ENCODE peak calls at places on chromosome 9, in eight cellular contexts. One of them, this sample, is unnamed.

GRCh38 chr9:114238471-114238870 is 83.1 kb downstream of the COL27A1 start:
- DNase-seq in RWPE1: no peak
- DNase-seq in GM06990: no peak
- DNase-seq in heart right ventricle: no peak
- DNase-seq in lower lobe of right lung: no peak
- DNase-seq in ovary: no peak
- DNase-seq in cardiac fibroblast: no peak
- DNase-seq in GM12865: no peak
- DNase-seq in this sample: no peak

GRCh38 chr9:111450114-111450513 is 34.1 kb downstream of the ECPAS start:
- DNase-seq in RWPE1: no peak
- DNase-seq in GM06990: no peak
- DNase-seq in heart right ventricle: no peak
- DNase-seq in lower lobe of right lung: no peak
- DNase-seq in ovary: no peak
- DNase-seq in cardiac fibroblast: no peak
- DNase-seq in GM12865: no peak
- DNase-seq in this sample: no peak

GRCh38 chr9:137447722-137448568 is 6.8 kb upstream of the ENTPD8 start:
- DNase-seq in RWPE1: no peak
- DNase-seq in GM06990: peak
- DNase-seq in heart right ventricle: peak
- DNase-seq in lower lobe of right lung: peak
- DNase-seq in ovary: peak
- DNase-seq in cardiac fibroblast: no peak
- DNase-seq in GM12865: no peak
- DNase-seq in this sample: no peak

GRCh38 chr9:85224729-85225128 is 517.0 kb downstream of the AGTPBP1 start:
- DNase-seq in RWPE1: peak
- DNase-seq in GM06990: no peak
- DNase-seq in heart right ventricle: no peak
- DNase-seq in lower lobe of right lung: no peak
- DNase-seq in ovary: no peak
- DNase-seq in cardiac fibroblast: peak
- DNase-seq in GM12865: no peak
- DNase-seq in this sample: no peak

GRCh38 chr9:115973241-115973640 is 180.3 kb upstream of the PAPPA start:
- DNase-seq in RWPE1: no peak
- DNase-seq in GM06990: no peak
- DNase-seq in heart right ventricle: no peak
- DNase-seq in lower lobe of right lung: no peak
- DNase-seq in ovary: no peak
- DNase-seq in cardiac fibroblast: peak
- DNase-seq in GM12865: no peak
- DNase-seq in this sample: no peak

GRCh38 chr9:116430849-116431248 is 256.3 kb upstream of the TRIM32 start:
- DNase-seq in RWPE1: no peak
- DNase-seq in GM06990: no peak
- DNase-seq in heart right ventricle: no peak
- DNase-seq in lower lobe of right lung: no peak
- DNase-seq in ovary: no peak
- DNase-seq in cardiac fibroblast: no peak
- DNase-seq in GM12865: no peak
- DNase-seq in this sample: no peak

GRCh38 chr9:69996947-69997346 is 46.7 kb upstream of the MAMDC2 start:
- DNase-seq in RWPE1: no peak
- DNase-seq in GM06990: no peak
- DNase-seq in heart right ventricle: no peak
- DNase-seq in lower lobe of right lung: no peak
- DNase-seq in ovary: no peak
- DNase-seq in cardiac fibroblast: peak
- DNase-seq in GM12865: no peak
- DNase-seq in this sample: no peak

GRCh38 chr9:104921067-104921741 is 6.8 kb downstream of the ABCA1 start:
- DNase-seq in RWPE1: no peak
- DNase-seq in GM06990: peak
- DNase-seq in heart right ventricle: no peak
- DNase-seq in lower lobe of right lung: no peak
- DNase-seq in ovary: no peak
- DNase-seq in cardiac fibroblast: no peak
- DNase-seq in GM12865: peak
- DNase-seq in this sample: no peak

GRCh38 chr9:71925834-71926233 is 14.4 kb downstream of the C9orf85 start:
- DNase-seq in RWPE1: no peak
- DNase-seq in GM06990: no peak
- DNase-seq in heart right ventricle: no peak
- DNase-seq in lower lobe of right lung: no peak
- DNase-seq in ovary: no peak
- DNase-seq in cardiac fibroblast: no peak
- DNase-seq in GM12865: no peak
- DNase-seq in this sample: no peak

GRCh38 chr9:116646661-116647514 is 40.2 kb upstream of the TRIM32 start:
- DNase-seq in RWPE1: peak
- DNase-seq in GM06990: no peak
- DNase-seq in heart right ventricle: no peak
- DNase-seq in lower lobe of right lung: no peak
- DNase-seq in ovary: no peak
- DNase-seq in cardiac fibroblast: peak
- DNase-seq in GM12865: peak
- DNase-seq in this sample: peak

GRCh38 chr9:126605792-126606482 is 7.8 kb upstream of the LMX1B start:
- DNase-seq in RWPE1: no peak
- DNase-seq in GM06990: no peak
- DNase-seq in heart right ventricle: no peak
- DNase-seq in lower lobe of right lung: no peak
- DNase-seq in ovary: no peak
- DNase-seq in cardiac fibroblast: no peak
- DNase-seq in GM12865: no peak
- DNase-seq in this sample: no peak

GRCh38 chr9:3898371-3899218 is 372.8 kb upstream of the RFX3 start:
- DNase-seq in RWPE1: no peak
- DNase-seq in GM06990: no peak
- DNase-seq in heart right ventricle: no peak
- DNase-seq in lower lobe of right lung: no peak
- DNase-seq in ovary: no peak
- DNase-seq in cardiac fibroblast: no peak
- DNase-seq in GM12865: no peak
- DNase-seq in this sample: no peak

GRCh38 chr9:581673-582497 is 259.6 kb upstream of the DMRT1 start:
- DNase-seq in RWPE1: no peak
- DNase-seq in GM06990: no peak
- DNase-seq in heart right ventricle: no peak
- DNase-seq in lower lobe of right lung: no peak
- DNase-seq in ovary: no peak
- DNase-seq in cardiac fibroblast: no peak
- DNase-seq in GM12865: peak
- DNase-seq in this sample: peak

GRCh38 chr9:129002989-129003388 is 25.1 kb downstream of the SH3GLB2 start:
- DNase-seq in RWPE1: no peak
- DNase-seq in GM06990: no peak
- DNase-seq in heart right ventricle: no peak
- DNase-seq in lower lobe of right lung: no peak
- DNase-seq in ovary: peak
- DNase-seq in cardiac fibroblast: no peak
- DNase-seq in GM12865: no peak
- DNase-seq in this sample: no peak

GRCh38 chr9:116605060-116605459 is 82.0 kb upstream of the TRIM32 start:
- DNase-seq in RWPE1: no peak
- DNase-seq in GM06990: no peak
- DNase-seq in heart right ventricle: no peak
- DNase-seq in lower lobe of right lung: no peak
- DNase-seq in ovary: no peak
- DNase-seq in cardiac fibroblast: no peak
- DNase-seq in GM12865: no peak
- DNase-seq in this sample: no peak

DNA sequence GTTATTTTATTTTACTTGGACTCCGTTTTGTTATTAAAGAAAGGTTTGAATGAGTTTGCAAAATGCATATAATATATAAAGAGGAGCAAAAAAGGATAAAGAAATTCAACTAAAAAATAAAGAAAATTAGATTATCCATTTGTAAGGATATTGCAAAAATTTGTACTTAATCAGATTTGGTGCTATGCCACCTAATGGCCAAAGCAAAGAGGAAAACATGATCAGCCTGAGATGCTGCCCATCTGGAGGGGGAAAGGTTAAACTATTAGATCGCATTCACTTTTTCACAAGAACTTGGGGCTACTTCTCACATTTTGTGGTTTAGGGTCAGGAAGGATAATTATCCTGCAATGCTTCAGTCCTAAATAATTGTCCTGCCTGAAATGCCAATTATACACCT is 350.6 kb downstream of the MLLT3 start:
- DNase-seq in RWPE1: no peak
- DNase-seq in GM06990: no peak
- DNase-seq in heart right ventricle: no peak
- DNase-seq in lower lobe of right lung: no peak
- DNase-seq in ovary: no peak
- DNase-seq in cardiac fibroblast: no peak
- DNase-seq in GM12865: no peak
- DNase-seq in this sample: no peak
- TF ChIP-seq CTCF in RWPE1: peak
- TF ChIP-seq CTCF in GM06990: peak
- TF ChIP-seq CTCF in heart right ventricle: no peak
- TF ChIP-seq CTCF in lower lobe of right lung: no peak
- TF ChIP-seq CTCF in ovary: no peak
- TF ChIP-seq CTCF in cardiac fibroblast: peak
- TF ChIP-seq CTCF in GM12865: no peak
- TF ChIP-seq CTCF in this sample: peak

GRCh38 chr9:113219972-113220371 is 1.1 kb downstream of the FKBP15 start:
- DNase-seq in RWPE1: no peak
- DNase-seq in GM06990: peak
- DNase-seq in heart right ventricle: no peak
- DNase-seq in lower lobe of right lung: no peak
- DNase-seq in ovary: no peak
- DNase-seq in cardiac fibroblast: peak
- DNase-seq in GM12865: peak
- DNase-seq in this sample: no peak

GRCh38 chr9:113220467-113221002 is 542 bp downstream of the FKBP15 start:
- DNase-seq in RWPE1: peak
- DNase-seq in GM06990: peak
- DNase-seq in heart right ventricle: no peak
- DNase-seq in lower lobe of right lung: no peak
- DNase-seq in ovary: no peak
- DNase-seq in cardiac fibroblast: peak
- DNase-seq in GM12865: peak
- DNase-seq in this sample: peak

GRCh38 chr9:113221800-113222481 is 597 bp downstream of the SLC31A1 start:
- DNase-seq in RWPE1: peak
- DNase-seq in GM06990: no peak
- DNase-seq in heart right ventricle: no peak
- DNase-seq in lower lobe of right lung: no peak
- DNase-seq in ovary: no peak
- DNase-seq in cardiac fibroblast: no peak
- DNase-seq in GM12865: peak
- DNase-seq in this sample: no peak

GRCh38 chr9:113222482-113222841 is 1.1 kb downstream of the SLC31A1 start:
- DNase-seq in RWPE1: peak
- DNase-seq in GM06990: no peak
- DNase-seq in heart right ventricle: no peak
- DNase-seq in lower lobe of right lung: no peak
- DNase-seq in ovary: no peak
- DNase-seq in cardiac fibroblast: peak
- DNase-seq in GM12865: no peak
- DNase-seq in this sample: no peak

GRCh38 chr9:113221003-113221799 is at the start of the genes FKBP15 and SLC31A1:
- DNase-seq in RWPE1: peak
- DNase-seq in GM06990: peak
- DNase-seq in heart right ventricle: peak
- DNase-seq in lower lobe of right lung: peak
- DNase-seq in ovary: peak
- DNase-seq in cardiac fibroblast: peak
- DNase-seq in GM12865: peak
- DNase-seq in this sample: peak
- TF ChIP-seq CTCF in RWPE1: no peak
- TF ChIP-seq CTCF in GM06990: no peak
- TF ChIP-seq CTCF in heart right ventricle: peak
- TF ChIP-seq CTCF in lower lobe of right lung: no peak
- TF ChIP-seq CTCF in ovary: no peak
- TF ChIP-seq CTCF in cardiac fibroblast: no peak
- TF ChIP-seq CTCF in GM12865: no peak
- TF ChIP-seq CTCF in this sample: no peak

DNA sequence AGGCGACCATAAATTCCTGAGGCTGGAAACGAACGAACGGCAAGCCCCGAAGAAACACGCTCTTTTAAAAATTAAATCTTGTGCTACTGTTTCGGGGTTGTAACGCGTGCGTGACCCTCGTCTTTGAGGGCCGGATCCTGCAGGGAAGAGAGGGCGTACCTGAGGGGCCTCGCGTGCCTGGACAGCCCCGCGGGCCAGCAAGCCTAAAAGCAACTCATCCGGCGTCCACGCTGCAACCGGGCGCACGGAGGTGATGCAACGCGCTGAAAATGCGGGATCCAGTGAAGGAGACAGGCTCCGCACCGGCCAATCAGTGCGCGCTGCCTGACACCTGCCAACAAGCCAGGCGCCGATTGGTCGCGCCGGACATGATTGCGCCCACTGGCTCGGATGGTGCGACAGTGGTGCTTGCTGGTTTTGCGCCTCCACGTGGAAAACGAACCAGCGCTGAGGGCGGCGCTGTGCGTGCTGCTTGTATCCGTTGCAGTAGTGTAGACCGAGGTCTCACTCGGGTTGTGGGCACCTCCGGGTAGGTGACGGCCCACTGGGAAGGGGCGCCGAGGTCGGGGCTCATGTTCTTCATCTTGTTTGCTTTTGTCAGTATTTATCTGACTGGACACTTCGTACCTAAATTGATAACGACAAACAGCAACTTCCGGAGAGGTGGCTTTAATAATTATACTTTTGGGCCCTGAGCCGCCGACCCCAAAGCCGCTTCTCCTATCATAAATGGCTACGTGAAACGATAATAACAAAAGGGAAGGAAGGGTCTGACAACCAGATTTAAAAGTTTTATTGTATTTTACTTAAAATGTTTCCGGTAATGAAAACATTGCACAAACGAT is at the start of gene IARS1:
- DNase-seq in RWPE1: peak
- DNase-seq in GM06990: peak
- DNase-seq in heart right ventricle: peak
- DNase-seq in lower lobe of right lung: peak
- DNase-seq in ovary: peak
- DNase-seq in cardiac fibroblast: peak
- DNase-seq in GM12865: peak
- DNase-seq in this sample: peak
- TF ChIP-seq CTCF in RWPE1: peak
- TF ChIP-seq CTCF in GM06990: peak
- TF ChIP-seq CTCF in heart right ventricle: peak
- TF ChIP-seq CTCF in lower lobe of right lung: peak
- TF ChIP-seq CTCF in ovary: no peak
- TF ChIP-seq CTCF in cardiac fibroblast: peak
- TF ChIP-seq CTCF in GM12865: peak
- TF ChIP-seq CTCF in this sample: no peak

DNA sequence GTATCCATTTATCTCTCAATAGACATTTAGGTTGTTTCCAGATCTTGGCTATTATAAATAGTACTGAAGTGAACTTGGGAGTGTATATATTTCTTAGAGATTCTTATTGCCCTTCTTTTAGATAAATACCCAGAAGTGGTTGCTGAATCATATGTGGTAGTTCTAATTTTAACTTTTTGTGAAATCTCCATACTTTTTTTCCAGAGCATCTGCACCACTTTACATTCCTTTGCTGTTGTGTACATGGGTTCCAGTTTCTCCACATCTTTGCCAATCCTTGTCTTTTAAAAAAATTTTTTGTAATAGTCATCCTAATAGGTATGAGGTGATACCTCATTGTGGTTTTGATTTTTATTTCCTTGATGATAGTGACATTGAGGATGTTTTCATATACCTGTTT is 303.7 kb downstream of the CCDC171 start:
- DNase-seq in RWPE1: no peak
- DNase-seq in GM06990: no peak
- DNase-seq in heart right ventricle: no peak
- DNase-seq in lower lobe of right lung: no peak
- DNase-seq in ovary: no peak
- DNase-seq in cardiac fibroblast: peak
- DNase-seq in GM12865: no peak
- DNase-seq in this sample: no peak
- TF ChIP-seq CTCF in RWPE1: no peak
- TF ChIP-seq CTCF in GM06990: no peak
- TF ChIP-seq CTCF in heart right ventricle: no peak
- TF ChIP-seq CTCF in lower lobe of right lung: no peak
- TF ChIP-seq CTCF in ovary: no peak
- TF ChIP-seq CTCF in cardiac fibroblast: no peak
- TF ChIP-seq CTCF in GM12865: no peak
- TF ChIP-seq CTCF in this sample: no peak

This sample was measured in endothelial cell.